ENCODE peak calls at places on chromosome 16, in four cellular contexts. One of them, this sample, is unnamed.

GRCh38 chr16:2019919-2020831 is 590 bp downstream of the NPW start:
- DNase-seq in K562: peak
- DNase-seq in HL-60: no peak
- DNase-seq in GM12891: no peak
- DNase-seq in this sample: no peak

GRCh38 chr16:66900721-66901441 is 17.8 kb downstream of the CDH16 start:
- DNase-seq in GM12891: no peak
- DNase-seq in K562: peak
- DNase-seq in HL-60: no peak
- DNase-seq in this sample: no peak

GRCh38 chr16:85614338-85615013 is 1.4 kb downstream of the GSE1 start:
- DNase-seq in K562: no peak
- DNase-seq in HL-60: peak
- DNase-seq in GM12891: no peak
- DNase-seq in this sample: no peak

GRCh38 chr16:49471038-49471727 is 97.6 kb downstream of the C16orf78 start:
- DNase-seq in K562: no peak
- DNase-seq in GM12891: no peak
- DNase-seq in HL-60: no peak
- DNase-seq in this sample: no peak

GRCh38 chr16:77782694-77783093 is 5.7 kb upstream of the VAT1L start:
- DNase-seq in HL-60: no peak
- DNase-seq in GM12891: no peak
- DNase-seq in K562: peak
- DNase-seq in this sample: no peak

GRCh38 chr16:4058386-4058785 is 57.9 kb downstream of the ADCY9 start:
- DNase-seq in GM12891: no peak
- DNase-seq in HL-60: no peak
- DNase-seq in K562: no peak
- DNase-seq in this sample: no peak

GRCh38 chr16:72664122-72664479 is 383.8 kb downstream of the ZFHX3 start:
- DNase-seq in K562: no peak
- DNase-seq in HL-60: no peak
- DNase-seq in GM12891: no peak
- DNase-seq in this sample: no peak

GRCh38 chr16:89120281-89120680 is 26.6 kb downstream of the ACSF3 start:
- DNase-seq in K562: no peak
- DNase-seq in HL-60: no peak
- DNase-seq in GM12891: no peak
- DNase-seq in this sample: no peak

GRCh38 chr16:23754594-23755483 is at the start of gene CHP2:
- DNase-seq in GM12891: no peak
- DNase-seq in K562: peak
- DNase-seq in HL-60: no peak
- DNase-seq in this sample: no peak

GRCh38 chr16:54359086-54359485 is 72.5 kb upstream of the IRX3 start:
- DNase-seq in HL-60: no peak
- DNase-seq in GM12891: no peak
- DNase-seq in K562: no peak
- DNase-seq in this sample: no peak

GRCh38 chr16:86244188-86244587 is 266.1 kb upstream of the FOXF1 start:
- DNase-seq in K562: no peak
- DNase-seq in GM12891: no peak
- DNase-seq in HL-60: no peak
- DNase-seq in this sample: no peak

GRCh38 chr16:72124761-72125634 is 31.4 kb downstream of the DHX38 start:
- DNase-seq in HL-60: peak
- DNase-seq in GM12891: peak
- DNase-seq in K562: peak
- DNase-seq in this sample: peak

GRCh38 chr16:46894011-46894672 is 10.0 kb downstream of the GPT2 start:
- DNase-seq in K562: no peak
- DNase-seq in GM12891: no peak
- DNase-seq in HL-60: no peak
- DNase-seq in this sample: no peak
- TF ChIP-seq SPI1 in K562: no peak
- TF ChIP-seq SPI1 in GM12891: no peak
- TF ChIP-seq SPI1 in HL-60: no peak
- TF ChIP-seq SPI1 in this sample: no peak

GRCh38 chr16:58129097-58129936 is at the start of gene CFAP20:
- DNase-seq in K562: peak
- DNase-seq in HL-60: peak
- DNase-seq in GM12891: peak
- DNase-seq in this sample: peak
- TF ChIP-seq SPI1 in K562: peak
- TF ChIP-seq SPI1 in HL-60: peak
- TF ChIP-seq SPI1 in GM12891: peak
- TF ChIP-seq SPI1 in this sample: peak

GRCh38 chr16:17382949-17383348 is 87.8 kb downstream of the XYLT1 start:
- DNase-seq in GM12891: no peak
- DNase-seq in K562: no peak
- DNase-seq in HL-60: no peak
- DNase-seq in this sample: no peak
- TF ChIP-seq SPI1 in GM12891: no peak
- TF ChIP-seq SPI1 in K562: no peak
- TF ChIP-seq SPI1 in HL-60: no peak
- TF ChIP-seq SPI1 in this sample: no peak

GRCh38 chr16:68069511-68070248 is 15.5 kb upstream of the NFATC3 start:
- DNase-seq in HL-60: no peak
- DNase-seq in K562: no peak
- DNase-seq in GM12891: no peak
- DNase-seq in this sample: no peak
- TF ChIP-seq SPI1 in HL-60: no peak
- TF ChIP-seq SPI1 in K562: no peak
- TF ChIP-seq SPI1 in GM12891: no peak
- TF ChIP-seq SPI1 in this sample: no peak

DNA sequence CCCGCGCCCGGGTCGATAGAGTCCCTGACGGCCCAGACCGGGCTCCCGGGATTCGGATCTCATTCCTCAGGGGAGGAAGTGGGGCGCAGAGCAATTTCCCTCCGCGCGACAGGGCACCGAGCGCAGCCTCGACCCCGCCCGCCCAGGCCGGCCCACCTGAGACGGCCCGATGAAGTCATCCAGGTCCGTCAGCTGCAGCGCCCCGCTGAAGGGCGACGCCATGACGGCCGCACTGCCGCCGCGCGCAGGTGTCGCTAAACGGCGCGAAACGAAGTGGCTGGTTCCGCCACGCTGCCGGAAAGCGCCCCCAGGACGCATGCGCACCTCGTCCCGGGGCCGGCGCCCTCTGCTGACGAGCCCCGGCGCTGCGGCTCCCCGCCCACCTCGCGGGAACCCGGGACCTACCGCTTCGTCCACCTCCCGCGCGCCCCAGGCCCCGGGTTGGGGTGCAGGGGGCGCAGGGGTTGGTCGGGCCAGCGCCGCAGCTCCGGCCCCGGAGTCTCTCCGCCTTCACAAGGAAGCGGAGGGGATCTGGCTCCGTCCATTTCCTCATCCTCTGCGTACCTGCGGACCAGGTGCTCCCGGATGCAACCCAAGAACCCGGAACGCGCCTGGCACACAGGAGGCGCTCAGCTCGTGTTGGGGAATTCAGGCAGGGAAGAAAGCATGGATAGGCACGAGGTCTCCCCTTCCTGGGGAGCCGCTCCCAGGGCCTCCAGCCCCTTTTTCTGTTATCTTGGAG is at the start of gene CIAO3:
- DNase-seq in GM12891: peak
- DNase-seq in K562: peak
- DNase-seq in HL-60: peak
- DNase-seq in this sample: peak
- TF ChIP-seq SPI1 in GM12891: no peak
- TF ChIP-seq SPI1 in K562: peak
- TF ChIP-seq SPI1 in HL-60: no peak
- TF ChIP-seq SPI1 in this sample: no peak

GRCh38 chr16:11020792-11021440 is 76.6 kb downstream of the CLEC16A start:
- DNase-seq in GM12891: no peak
- DNase-seq in K562: peak
- DNase-seq in HL-60: no peak
- DNase-seq in this sample: no peak

GRCh38 chr16:11023640-11024039 is 79.3 kb downstream of the CLEC16A start:
- DNase-seq in GM12891: no peak
- DNase-seq in K562: no peak
- DNase-seq in HL-60: no peak
- DNase-seq in this sample: no peak

GRCh38 chr16:11024333-11025053 is 80.1 kb downstream of the CLEC16A start:
- DNase-seq in K562: no peak
- DNase-seq in GM12891: no peak
- DNase-seq in HL-60: no peak
- DNase-seq in this sample: no peak

GRCh38 chr16:11022002-11022401 is 77.6 kb downstream of the CLEC16A start:
- DNase-seq in GM12891: no peak
- DNase-seq in HL-60: no peak
- DNase-seq in K562: no peak
- DNase-seq in this sample: no peak

DNA sequence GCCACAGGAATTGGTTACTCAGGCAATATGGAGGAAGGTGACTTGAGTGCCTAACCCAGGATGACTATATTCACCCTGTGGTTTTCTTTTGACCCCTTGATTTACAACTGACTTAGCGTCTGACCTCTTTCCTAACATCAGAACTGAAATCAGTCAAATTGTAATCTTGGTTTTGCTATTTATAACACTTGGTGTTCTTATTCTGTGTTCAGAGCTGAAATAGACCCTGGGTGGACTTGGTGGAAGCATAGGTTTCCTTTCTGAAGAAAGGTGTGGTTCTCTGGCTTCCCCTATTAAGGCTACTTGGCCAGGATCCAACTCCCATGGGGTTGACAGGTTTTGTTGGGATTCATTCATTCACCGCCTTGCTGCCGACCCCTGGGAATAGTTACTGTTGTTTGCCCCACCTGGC is 80.8 kb downstream of the CLEC16A start:
- DNase-seq in K562: peak
- DNase-seq in GM12891: peak
- DNase-seq in HL-60: no peak
- DNase-seq in this sample: peak
- TF ChIP-seq SPI1 in K562: no peak
- TF ChIP-seq SPI1 in GM12891: no peak
- TF ChIP-seq SPI1 in HL-60: no peak
- TF ChIP-seq SPI1 in this sample: no peak

This sample was measured in GM12878.